ENCODE peak calls at places on chromosome 16, in seven cellular contexts. T is stimulated activated CD4-positive, alpha-beta T cell treated with anti-CD3 and anti-CD28 coated beads, Interleukin-4, amount 100 ng/mL, for 24 hours; R is iPS-NIHi11; I is ACHN; D is T-helper 9 cell; Y is NCI-H2081; F is left ventricle myocardium inferior. S is an unnamed sample.

GRCh38 chr16:71846443-71846842 is 667 bp downstream of the ATXN1L start:
- DNase-seq in F (no peak), T (peak; percentile 22), I (peak; percentile 37), D (no peak), R (peak; percentile 32), Y (no peak), S (peak; percentile 16)

GRCh38 chr16:27657811-27658210 is 107.9 kb downstream of the KATNIP start:
- DNase-seq in Y (no peak), I (no peak), F (no peak), R (no peak), T (no peak), D (no peak), S (no peak)

GRCh38 chr16:54197758-54198157 is 88.8 kb downstream of the IRX3 start:
- DNase-seq in D (no peak), F (no peak), Y (no peak), I (no peak), R (no peak), T (no peak), S (no peak)

GRCh38 chr16:48383877-48384304 is 1.3 kb downstream of the SIAH1 start:
- DNase-seq in Y (no peak), I (peak; percentile 63), D (no peak), F (no peak), R (no peak), T (no peak), S (peak; percentile 13)

GRCh38 chr16:1426734-1427451 is 4.0 kb upstream of the PERCC1 start:
- DNase-seq in F (no peak), T (no peak), D (no peak), I (no peak), R (peak; percentile 63), Y (no peak), S (no peak)

GRCh38 chr16:12009922-12010321 is 33.4 kb downstream of the SNX29 start:
- DNase-seq in I (no peak), D (no peak), T (no peak), F (no peak), Y (no peak), R (no peak), S (no peak)

GRCh38 chr16:77618011-77618410 is 104.3 kb upstream of the NUDT7 start:
- DNase-seq in R (no peak), D (no peak), I (no peak), F (no peak), Y (no peak), T (no peak), S (no peak)

GRCh38 chr16:2473999-2474876 is 689 bp upstream of the TBC1D24 start:
- DNase-seq in F (peak; percentile 56), I (peak; percentile 67), Y (no peak), D (peak; percentile 49), T (peak; percentile 47), R (peak; percentile 66), S (peak; percentile 61)

GRCh38 chr16:81035975-81036750 is 521 bp downstream of the ATMIN start:
- DNase-seq in T (peak; percentile 40), D (peak; percentile 40), I (peak; percentile 40), F (peak; percentile 20), Y (no peak), R (peak; percentile 81), S (peak; percentile 54)

GRCh38 chr16:12423151-12423550 is 380.5 kb downstream of the CPPED1 start:
- DNase-seq in I (no peak), R (no peak), T (no peak), Y (no peak), D (no peak), F (no peak), S (no peak)

GRCh38 chr16:64974381-64974780 is 147.5 kb downstream of the CDH11 start:
- DNase-seq in I (no peak), R (no peak), F (no peak), D (no peak), Y (no peak), T (no peak), S (no peak)

GRCh38 chr16:49742428-49743205 is 113.3 kb downstream of the ZNF423 start:
- DNase-seq in T (no peak), Y (no peak), D (no peak), F (no peak), R (no peak), I (no peak), S (peak; percentile 59)

GRCh38 chr16:89986600-89986999 is 32.7 kb downstream of the DBNDD1 start:
- DNase-seq in R (no peak), Y (no peak), T (no peak), I (no peak), D (no peak), F (no peak), S (no peak)

GRCh38 chr16:21997693-21998480 is 3.0 kb downstream of the PDZD9 start:
- DNase-seq in Y (no peak), F (no peak), I (no peak), T (no peak), D (no peak), R (no peak), S (no peak)

GRCh38 chr16:79918916-79919315 is 318.4 kb upstream of the MAF start:
- DNase-seq in R (no peak), F (no peak), T (no peak), I (no peak), D (no peak), Y (no peak), S (no peak)

GRCh38 chr16:83215417-83216001 is 588.7 kb downstream of the CDH13 start:
- DNase-seq in R (peak; percentile 89), Y (no peak), I (peak; percentile 71), D (peak; percentile 46), F (no peak), T (peak; percentile 41), S (peak; percentile 82)

GRCh38 chr16:87778476-87778829 is 12.7 kb upstream of the KLHDC4 start:
- DNase-seq in T (no peak), Y (no peak), R (no peak), I (no peak), F (no peak), D (no peak), S (no peak)

GRCh38 chr16:16186820-16187219 is 36.5 kb downstream of the ABCC6 start:
- DNase-seq in R (no peak), I (no peak), F (no peak), Y (no peak), T (no peak), D (no peak), S (no peak)

GRCh38 chr16:30104090-30104489 is 8.1 kb upstream of the YPEL3 start:
- DNase-seq in I (no peak), Y (no peak), R (no peak), D (no peak), T (no peak), F (no peak), S (no peak)

GRCh38 chr16:81650982-81651562 is 128.0 kb upstream of the PLCG2 start:
- DNase-seq in F (peak; percentile 78), Y (peak; percentile 75), I (no peak), D (no peak), T (no peak), R (peak; percentile 68), S (peak; percentile 66)

S was measured in nephron progenitor cell.